ENCODE peak calls at places on chromosomes 6 and 20, in six cellular contexts. E is T-cell; X is iris pigment epithelial cell; U is A549; C is NCI-H1092; K is activated T-helper 1 cell treated with anti-CD3 and anti-CD28 coated beads, Interleukin-2, amount 50 U/mL, for 16 hours. M is an unnamed sample.

GRCh38 chr20:34473262-34473883 is 42.8 kb upstream of the DYNLRB1 start:
- DNase-seq in E (peak; percentile 19), X (peak; percentile 62), U (peak; percentile 74), C (no peak), K (no peak), M (no peak)

GRCh38 chr6:129684323-129684884 is 25.6 kb downstream of the ARHGAP18 start:
- DNase-seq in E (no peak), X (no peak), U (no peak), C (no peak), K (no peak), M (no peak)

GRCh38 chr6:5276596-5276995 is 15.3 kb downstream of the FARS2 start:
- DNase-seq in E (no peak), X (no peak), U (no peak), C (no peak), K (no peak), M (no peak)

GRCh38 chr6:104325341-104326172 is 534.2 kb downstream of the HACE1 start:
- DNase-seq in E (no peak), X (peak; percentile 54), U (peak; percentile 14), C (no peak), K (no peak), M (no peak)

GRCh38 chr6:4320860-4321259 is 185.5 kb upstream of the ECI2 start:
- DNase-seq in E (no peak), X (peak; percentile 97), U (peak; percentile 82), C (no peak), K (no peak), M (no peak)

GRCh38 chr20:11020712-11021111 is 346.9 kb upstream of the JAG1 start:
- DNase-seq in E (no peak), X (no peak), U (no peak), C (no peak), K (no peak), M (no peak)

GRCh38 chr20:45695496-45695895 is 6.3 kb upstream of the WFDC13 start:
- DNase-seq in E (no peak), X (no peak), U (no peak), C (no peak), K (no peak), M (no peak)

GRCh38 chr6:13275435-13275989 is 52.8 kb downstream of the TBC1D7 start:
- DNase-seq in E (no peak), X (no peak), U (no peak), C (no peak), K (no peak), M (no peak)

GRCh38 chr6:14540859-14541540 is 423.4 kb downstream of the CD83 start:
- DNase-seq in E (no peak), X (peak; percentile 3), U (no peak), C (no peak), K (no peak), M (no peak)

GRCh38 chr6:22888147-22888831 is 318.9 kb downstream of the HDGFL1 start:
- DNase-seq in E (no peak), X (no peak), U (peak; percentile 25), C (no peak), K (no peak), M (no peak)

GRCh38 chr6:156795825-156796224 is 18.6 kb downstream of the ARID1B start:
- DNase-seq in E (no peak), X (no peak), U (no peak), C (no peak), K (no peak), M (no peak)

GRCh38 chr20:51480507-51481270 is 61.8 kb downstream of the NFATC2 start:
- DNase-seq in E (no peak), X (no peak), U (no peak), C (no peak), K (no peak), M (no peak)

GRCh38 chr6:108592371-108593337 is 31.9 kb downstream of the FOXO3 start:
- DNase-seq in E (peak; percentile 19), X (peak; percentile 89), U (no peak), C (no peak), K (no peak), M (no peak)

GRCh38 chr20:33444797-33445560 is 1.4 kb upstream of the SNTA1 start:
- DNase-seq in E (peak; percentile 20), X (no peak), U (peak; percentile 36), C (no peak), K (no peak), M (no peak)

GRCh38 chr20:1827974-1828785 is 67.0 kb upstream of the SIRPA start:
- DNase-seq in E (no peak), X (no peak), U (peak; percentile 58), C (no peak), K (no peak), M (no peak)

GRCh38 chr6:132730560-132730959 is 16.7 kb upstream of the VNN1 start:
- DNase-seq in E (no peak), X (peak; percentile 79), U (peak; percentile 62), C (no peak), K (no peak), M (no peak)

GRCh38 chr6:122735618-122736017 is 43.9 kb upstream of the FABP7 start:
- DNase-seq in E (no peak), X (no peak), U (no peak), C (no peak), K (no peak), M (peak; percentile 75)

GRCh38 chr6:9455794-9456193 is 959.1 kb downstream of the TFAP2A start:
- DNase-seq in E (no peak), X (no peak), U (no peak), C (no peak), K (no peak), M (no peak)

GRCh38 chr6:36725581-36725980 is 28.0 kb downstream of the RAB44 start:
- DNase-seq in E (no peak), X (no peak), U (no peak), C (no peak), K (no peak), M (no peak)

GRCh38 chr6:165031491-165031890 is 277.9 kb downstream of the C6orf118 start:
- DNase-seq in E (no peak), X (no peak), U (no peak), C (no peak), K (no peak), M (no peak)

GRCh38 chr20:48285656-48286055 is 500.4 kb upstream of the SULF2 start:
- DNase-seq in E (no peak), X (no peak), U (peak; percentile 18), C (no peak), K (no peak), M (no peak)

GRCh38 chr6:40634429-40634828 is 47.3 kb upstream of the LRFN2 start:
- DNase-seq in E (no peak), X (no peak), U (no peak), C (peak; percentile 8), K (no peak), M (no peak)

GRCh38 chr6:124961784-124962611 is at the start of gene RNF217:
- DNase-seq in E (no peak), X (peak; percentile 73), U (peak; percentile 68), C (no peak), K (no peak), M (no peak)

GRCh38 chr6:54053893-54054391 is 57.3 kb upstream of the MLIP start:
- DNase-seq in E (no peak), X (peak; percentile 98), U (peak; percentile 45), C (no peak), K (no peak), M (no peak)

GRCh38 chr20:9609892-9610502 is 95.6 kb downstream of the LAMP5 start:
- DNase-seq in E (no peak), X (peak; percentile 67), U (peak; percentile 83), C (peak; percentile 49), K (no peak), M (peak; percentile 18)

GRCh38 chr6:137884428-137884827 is 17.4 kb downstream of the TNFAIP3 start:
- DNase-seq in E (no peak), X (no peak), U (no peak), C (no peak), K (no peak), M (no peak)

GRCh38 chr6:80543598-80544181 is 437.2 kb downstream of the BCKDHB start:
- DNase-seq in E (no peak), X (peak; percentile 93), U (no peak), C (no peak), K (no peak), M (no peak)

GRCh38 chr20:46704714-46705377 is 4.6 kb upstream of the SLC2A10 start:
- DNase-seq in E (no peak), X (no peak), U (no peak), C (no peak), K (no peak), M (no peak)

GRCh38 chr6:23826587-23826986 is 299.4 kb upstream of the NRSN1 start:
- DNase-seq in E (no peak), X (no peak), U (no peak), C (no peak), K (no peak), M (no peak)

GRCh38 chr6:165895421-165896165 is 232.6 kb upstream of the PDE10A start:
- DNase-seq in E (no peak), X (no peak), U (peak; percentile 43), C (no peak), K (no peak), M (no peak)

GRCh38 chr6:13953061-13953705 is 28.4 kb downstream of the RNF182 start:
- DNase-seq in E (no peak), X (peak; percentile 28), U (peak; percentile 19), C (no peak), K (no peak), M (no peak)

GRCh38 chr6:41602422-41602743 is 35.9 kb upstream of the MDFI start:
- DNase-seq in E (no peak), X (no peak), U (no peak), C (no peak), K (no peak), M (no peak)